ENCODE peak calls at places on chromosomes 1 and 21, in ten cellular contexts. H is dermis microvascular lymphatic vessel endothelial cell; U is osteocyte; R is T-helper 1 cell; G is epithelial cell of prostate; C is neural crest cell; B is activated CD8-positive, alpha-beta T cell treated with anti-CD3 and anti-CD28 coated beads for 36 hours; W is central memory CD4-positive, alpha-beta T cell; N is EH; J is Right ventricle myocardium superior. O is an unnamed sample.

GRCh38 chr1:27077968-27078367 is 65.3 kb upstream of the TENT5B start:
- DNase-seq in H (no peak), U (no peak), R (no peak), G (no peak), C (no peak), B (no peak), W (no peak), N (no peak), J (no peak), O (no peak)

GRCh38 chr1:152479792-152480595 is 30.6 kb upstream of the LCE5A start:
- DNase-seq in H (peak; percentile 45), U (no peak), R (no peak), G (no peak), C (no peak), B (peak; percentile 81), W (peak; percentile 51), N (peak; percentile 61), J (no peak), O (no peak)

GRCh38 chr1:200316148-200316803 is 93.6 kb downstream of the ZNF281 start:
- DNase-seq in H (no peak), U (no peak), R (no peak), G (no peak), C (no peak), B (no peak), W (no peak), N (no peak), J (no peak), O (no peak)

GRCh38 chr1:182305861-182306260 is 85.7 kb downstream of the GLUL start:
- DNase-seq in H (no peak), U (no peak), R (no peak), G (no peak), C (no peak), B (no peak), W (no peak), N (no peak), J (no peak), O (no peak)

GRCh38 chr21:37263827-37264226 is 3.3 kb downstream of the VPS26C start:
- DNase-seq in H (no peak), U (no peak), R (no peak), G (no peak), C (no peak), B (no peak), W (no peak), N (peak; percentile 36), J (no peak), O (no peak)

GRCh38 chr1:96945509-96946084 is 224.0 kb downstream of the PTBP2 start:
- DNase-seq in H (no peak), U (no peak), R (no peak), G (no peak), C (no peak), B (no peak), W (no peak), N (no peak), J (no peak), O (no peak)

GRCh38 chr1:79808816-79809475 is 802.4 kb upstream of the ADGRL4 start:
- DNase-seq in H (no peak), U (no peak), R (no peak), G (no peak), C (no peak), B (no peak), W (no peak), N (no peak), J (no peak), O (no peak)

GRCh38 chr1:92943515-92943873 is 17.8 kb downstream of the DIPK1A start:
- DNase-seq in H (no peak), U (no peak), R (no peak), G (no peak), C (no peak), B (no peak), W (no peak), N (no peak), J (no peak), O (no peak)

GRCh38 chr21:15774590-15774989 is 44.8 kb downstream of the USP25 start:
- DNase-seq in H (no peak), U (no peak), R (no peak), G (no peak), C (no peak), B (no peak), W (no peak), N (peak; percentile 56), J (no peak), O (no peak)

GRCh38 chr1:93489756-93490155 is 41.8 kb downstream of the FNBP1L start:
- DNase-seq in H (no peak), U (no peak), R (no peak), G (no peak), C (no peak), B (no peak), W (no peak), N (peak; percentile 66), J (no peak), O (no peak)

GRCh38 chr1:178664278-178664677 is 60.8 kb upstream of the RALGPS2 start:
- DNase-seq in H (no peak), U (no peak), R (no peak), G (no peak), C (no peak), B (no peak), W (no peak), N (no peak), J (no peak), O (no peak)

GRCh38 chr21:32562426-32562825 is 22.9 kb downstream of the TCP10L start:
- DNase-seq in H (peak; percentile 64), U (no peak), R (no peak), G (no peak), C (no peak), B (peak; percentile 68), W (no peak), N (peak; percentile 88), J (no peak), O (no peak)

GRCh38 chr21:36732217-36732616 is 33.3 kb downstream of the SIM2 start:
- DNase-seq in H (no peak), U (peak; percentile 64), R (no peak), G (no peak), C (no peak), B (no peak), W (no peak), N (no peak), J (no peak), O (no peak)

GRCh38 chr1:160460683-160461287 is 60.4 kb downstream of the VANGL2 start:
- DNase-seq in H (peak; percentile 3), U (no peak), R (peak; percentile 45), G (no peak), C (no peak), B (peak; percentile 63), W (no peak), N (no peak), J (no peak), O (no peak)

O was measured in natural killer cell.